ENCODE peak calls at places on chromosomes 16 and 17, in seven cellular contexts. One of them, this sample, is unnamed. For H3K4me1 and H3K9me3, the result is how much of the 10 kb centered on the place peaks cover.

GRCh38 chr17:77733576-77734296 is 224.8 kb upstream of the TNRC6C start:
- DNase-seq in fibroblast of lung: no peak
- DNase-seq in IMR-90: no peak
- DNase-seq in endothelial cell of umbilical vein: no peak
- DNase-seq in GM23248: no peak
- DNase-seq in SK-N-SH: no peak
- DNase-seq in neuronal stem cell: no peak
- DNase-seq in this sample: no peak

GRCh38 chr17:60256174-60256573 is 106.4 kb downstream of the CA4 start:
- DNase-seq in SK-N-SH: no peak
- DNase-seq in GM23248: peak
- DNase-seq in endothelial cell of umbilical vein: peak
- DNase-seq in IMR-90: peak
- DNase-seq in neuronal stem cell: no peak
- DNase-seq in fibroblast of lung: no peak
- DNase-seq in this sample: no peak

GRCh38 chr16:14300631-14301149 is 229.6 kb downstream of the MRTFB start:
- DNase-seq in GM23248: peak
- DNase-seq in SK-N-SH: peak
- DNase-seq in IMR-90: peak
- DNase-seq in endothelial cell of umbilical vein: peak
- DNase-seq in neuronal stem cell: no peak
- DNase-seq in fibroblast of lung: peak
- DNase-seq in this sample: peak

GRCh38 chr16:4059969-4060368 is 56.3 kb downstream of the ADCY9 start:
- DNase-seq in SK-N-SH: no peak
- DNase-seq in fibroblast of lung: no peak
- DNase-seq in neuronal stem cell: no peak
- DNase-seq in IMR-90: no peak
- DNase-seq in GM23248: no peak
- DNase-seq in endothelial cell of umbilical vein: no peak
- DNase-seq in this sample: no peak

GRCh38 chr17:81526662-81527571 is 1.3 kb upstream of the FSCN2 start:
- DNase-seq in neuronal stem cell: no peak
- DNase-seq in SK-N-SH: no peak
- DNase-seq in GM23248: no peak
- DNase-seq in IMR-90: no peak
- DNase-seq in endothelial cell of umbilical vein: no peak
- DNase-seq in fibroblast of lung: no peak
- DNase-seq in this sample: no peak

GRCh38 chr16:83878838-83879237 is 20.1 kb upstream of the MLYCD start:
- DNase-seq in SK-N-SH: peak
- DNase-seq in IMR-90: peak
- DNase-seq in fibroblast of lung: peak
- DNase-seq in neuronal stem cell: no peak
- DNase-seq in GM23248: peak
- DNase-seq in endothelial cell of umbilical vein: peak
- DNase-seq in this sample: peak

GRCh38 chr16:53995378-53995777 is 291.2 kb downstream of the IRX3 start:
- DNase-seq in endothelial cell of umbilical vein: no peak
- DNase-seq in neuronal stem cell: no peak
- DNase-seq in GM23248: no peak
- DNase-seq in IMR-90: no peak
- DNase-seq in SK-N-SH: no peak
- DNase-seq in fibroblast of lung: no peak
- DNase-seq in this sample: no peak

GRCh38 chr17:1958134-1958881 is 66.8 kb downstream of the RTN4RL1 start:
- DNase-seq in fibroblast of lung: no peak
- DNase-seq in IMR-90: no peak
- DNase-seq in SK-N-SH: no peak
- DNase-seq in GM23248: peak
- DNase-seq in neuronal stem cell: no peak
- DNase-seq in endothelial cell of umbilical vein: no peak
- DNase-seq in this sample: no peak

GRCh38 chr16:20681821-20682736 is 15.4 kb downstream of the ACSM1 start:
- DNase-seq in neuronal stem cell: no peak
- DNase-seq in fibroblast of lung: no peak
- DNase-seq in SK-N-SH: no peak
- DNase-seq in endothelial cell of umbilical vein: no peak
- DNase-seq in GM23248: no peak
- DNase-seq in IMR-90: no peak
- DNase-seq in this sample: no peak

GRCh38 chr16:53773150-53773846 is 69.3 kb downstream of the FTO start:
- DNase-seq in GM23248: peak
- DNase-seq in SK-N-SH: peak
- DNase-seq in fibroblast of lung: peak
- DNase-seq in IMR-90: peak
- DNase-seq in endothelial cell of umbilical vein: peak
- DNase-seq in neuronal stem cell: peak
- DNase-seq in this sample: peak

GRCh38 chr17:18324140-18325049 is 9.3 kb downstream of the SMCR8 start:
- DNase-seq in neuronal stem cell: no peak
- DNase-seq in GM23248: no peak
- DNase-seq in IMR-90: no peak
- DNase-seq in endothelial cell of umbilical vein: no peak
- DNase-seq in SK-N-SH: no peak
- DNase-seq in fibroblast of lung: no peak
- DNase-seq in this sample: no peak

GRCh38 chr17:75779987-75780889 is 4.4 kb upstream of the UNK start:
- DNase-seq in fibroblast of lung: no peak
- DNase-seq in neuronal stem cell: no peak
- DNase-seq in SK-N-SH: no peak
- DNase-seq in IMR-90: no peak
- DNase-seq in GM23248: no peak
- DNase-seq in endothelial cell of umbilical vein: no peak
- DNase-seq in this sample: no peak
- H3K4me1 ChIP-seq in fibroblast of lung: under half
- H3K4me1 ChIP-seq in neuronal stem cell: under half
- H3K4me1 ChIP-seq in SK-N-SH: under half
- H3K4me1 ChIP-seq in IMR-90: under half
- H3K4me1 ChIP-seq in GM23248: under half
- H3K4me1 ChIP-seq in endothelial cell of umbilical vein: under half
- H3K4me1 ChIP-seq in this sample: under half

GRCh38 chr17:7328009-7328408 is 1.1 kb downstream of the NEURL4 start:
- DNase-seq in GM23248: no peak
- DNase-seq in neuronal stem cell: no peak
- DNase-seq in SK-N-SH: no peak
- DNase-seq in fibroblast of lung: no peak
- DNase-seq in endothelial cell of umbilical vein: no peak
- DNase-seq in IMR-90: no peak
- DNase-seq in this sample: no peak
- H3K9me3 ChIP-seq in GM23248: under half
- H3K9me3 ChIP-seq in neuronal stem cell: under half
- H3K9me3 ChIP-seq in SK-N-SH: under half
- H3K9me3 ChIP-seq in fibroblast of lung: under half
- H3K9me3 ChIP-seq in endothelial cell of umbilical vein: under half
- H3K9me3 ChIP-seq in IMR-90: under half
- H3K9me3 ChIP-seq in this sample: under half

GRCh38 chr17:13465678-13466077 is 136.1 kb downstream of the HS3ST3A1 start:
- DNase-seq in neuronal stem cell: no peak
- DNase-seq in GM23248: no peak
- DNase-seq in fibroblast of lung: no peak
- DNase-seq in IMR-90: no peak
- DNase-seq in endothelial cell of umbilical vein: no peak
- DNase-seq in SK-N-SH: no peak
- DNase-seq in this sample: no peak
- H3K9ac ChIP-seq in neuronal stem cell: no peak
- H3K9ac ChIP-seq in GM23248: no peak
- H3K9ac ChIP-seq in fibroblast of lung: no peak
- H3K9ac ChIP-seq in IMR-90: no peak
- H3K9ac ChIP-seq in endothelial cell of umbilical vein: no peak
- H3K9ac ChIP-seq in SK-N-SH: no peak
- H3K9ac ChIP-seq in this sample: no peak

GRCh38 chr17:72125742-72126141 is 4.9 kb downstream of the SOX9 start:
- DNase-seq in IMR-90: peak
- DNase-seq in fibroblast of lung: no peak
- DNase-seq in SK-N-SH: no peak
- DNase-seq in neuronal stem cell: no peak
- DNase-seq in endothelial cell of umbilical vein: no peak
- DNase-seq in GM23248: peak
- DNase-seq in this sample: no peak
- H3K4me1 ChIP-seq in IMR-90: under half
- H3K4me1 ChIP-seq in fibroblast of lung: under half
- H3K4me1 ChIP-seq in SK-N-SH: under half
- H3K4me1 ChIP-seq in neuronal stem cell: under half
- H3K4me1 ChIP-seq in endothelial cell of umbilical vein: under half
- H3K4me1 ChIP-seq in GM23248: under half
- H3K4me1 ChIP-seq in this sample: under half

DNA sequence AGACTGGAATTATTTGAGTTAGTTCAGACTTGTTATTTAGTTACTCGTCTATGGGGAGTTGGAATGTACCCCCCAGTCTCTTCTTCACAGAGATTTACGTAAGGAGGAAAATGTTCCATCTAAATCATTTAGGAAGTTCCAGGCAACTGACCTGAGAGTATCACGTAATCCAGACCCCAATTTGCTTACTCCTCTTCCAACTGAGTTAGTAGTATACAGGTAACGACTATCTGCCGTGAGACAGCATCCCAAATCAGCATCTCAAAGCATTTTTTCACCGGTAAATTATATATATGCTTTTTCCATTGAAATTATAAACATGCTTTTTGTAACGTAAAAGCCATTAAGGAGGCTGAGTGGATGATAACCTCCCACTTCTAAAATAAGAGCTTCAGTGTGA is 214.3 kb upstream of the WSB1 start:
- DNase-seq in GM23248: no peak
- DNase-seq in neuronal stem cell: no peak
- DNase-seq in endothelial cell of umbilical vein: no peak
- DNase-seq in SK-N-SH: no peak
- DNase-seq in IMR-90: no peak
- DNase-seq in fibroblast of lung: no peak
- DNase-seq in this sample: no peak
- H3K9me3 ChIP-seq in GM23248: under half
- H3K9me3 ChIP-seq in neuronal stem cell: under half
- H3K9me3 ChIP-seq in endothelial cell of umbilical vein: under half
- H3K9me3 ChIP-seq in SK-N-SH: under half
- H3K9me3 ChIP-seq in IMR-90: under half
- H3K9me3 ChIP-seq in fibroblast of lung: under half
- H3K9me3 ChIP-seq in this sample: under half

GRCh38 chr17:57624390-57624789 is 120.7 kb downstream of the CCDC182 start:
- DNase-seq in fibroblast of lung: no peak
- DNase-seq in endothelial cell of umbilical vein: no peak
- DNase-seq in IMR-90: no peak
- DNase-seq in neuronal stem cell: no peak
- DNase-seq in SK-N-SH: no peak
- DNase-seq in GM23248: no peak
- DNase-seq in this sample: no peak
- H3K9ac ChIP-seq in fibroblast of lung: no peak
- H3K9ac ChIP-seq in endothelial cell of umbilical vein: no peak
- H3K9ac ChIP-seq in IMR-90: no peak
- H3K9ac ChIP-seq in neuronal stem cell: no peak
- H3K9ac ChIP-seq in SK-N-SH: no peak
- H3K9ac ChIP-seq in GM23248: no peak
- H3K9ac ChIP-seq in this sample: no peak

GRCh38 chr17:20306924-20307323 is 160.4 kb downstream of the LGALS9B start:
- DNase-seq in endothelial cell of umbilical vein: no peak
- DNase-seq in GM23248: no peak
- DNase-seq in SK-N-SH: no peak
- DNase-seq in fibroblast of lung: no peak
- DNase-seq in IMR-90: no peak
- DNase-seq in neuronal stem cell: no peak
- DNase-seq in this sample: no peak
- H3K4me1 ChIP-seq in endothelial cell of umbilical vein: under half
- H3K4me1 ChIP-seq in GM23248: under half
- H3K4me1 ChIP-seq in SK-N-SH: under half
- H3K4me1 ChIP-seq in fibroblast of lung: under half
- H3K4me1 ChIP-seq in IMR-90: under half
- H3K4me1 ChIP-seq in neuronal stem cell: under half
- H3K4me1 ChIP-seq in this sample: under half

GRCh38 chr17:82943751-82944150 is 103.9 kb upstream of the ZNF750 start:
- DNase-seq in SK-N-SH: no peak
- DNase-seq in GM23248: no peak
- DNase-seq in endothelial cell of umbilical vein: no peak
- DNase-seq in IMR-90: no peak
- DNase-seq in fibroblast of lung: no peak
- DNase-seq in neuronal stem cell: no peak
- DNase-seq in this sample: no peak
- H3K9me3 ChIP-seq in SK-N-SH: under half
- H3K9me3 ChIP-seq in GM23248: under half
- H3K9me3 ChIP-seq in endothelial cell of umbilical vein: under half
- H3K9me3 ChIP-seq in IMR-90: under half
- H3K9me3 ChIP-seq in fibroblast of lung: under half
- H3K9me3 ChIP-seq in neuronal stem cell: half or more
- H3K9me3 ChIP-seq in this sample: under half